ENCODE peak calls at places on chromosomes 16 and 17, in six cellular contexts. One of them, this sample, is unnamed.
A peak's percentile ranks its signal among the peaks of the same experiment; 100 is the strongest.

GRCh38 chr17:40321502-40322416 is 12.8 kb downstream of the RARA start:
- DNase-seq in Karpas-422: no peak
- DNase-seq in fibroblast of the conjunctiva: no peak
- DNase-seq in CD8-positive, alpha-beta T cell: peak; percentile 27
- DNase-seq in HTR-8/SVneo: no peak
- DNase-seq in HS-5: no peak
- DNase-seq in this sample: no peak

GRCh38 chr16:58509256-58510096 is 5.8 kb upstream of the SETD6 start:
- DNase-seq in fibroblast of the conjunctiva: no peak
- DNase-seq in HS-5: no peak
- DNase-seq in Karpas-422: no peak
- DNase-seq in CD8-positive, alpha-beta T cell: no peak
- DNase-seq in HTR-8/SVneo: no peak
- DNase-seq in this sample: no peak

GRCh38 chr16:70553175-70553574 is 29.6 kb downstream of the SF3B3 start:
- DNase-seq in CD8-positive, alpha-beta T cell: no peak
- DNase-seq in Karpas-422: no peak
- DNase-seq in HS-5: no peak
- DNase-seq in HTR-8/SVneo: no peak
- DNase-seq in fibroblast of the conjunctiva: no peak
- DNase-seq in this sample: no peak

GRCh38 chr17:9451919-9452318 is 123.7 kb downstream of the STX8 start:
- DNase-seq in fibroblast of the conjunctiva: no peak
- DNase-seq in Karpas-422: no peak
- DNase-seq in HS-5: no peak
- DNase-seq in CD8-positive, alpha-beta T cell: no peak
- DNase-seq in HTR-8/SVneo: no peak
- DNase-seq in this sample: no peak

GRCh38 chr17:27856676-27857429 is 36.3 kb downstream of the LYRM9 start:
- DNase-seq in fibroblast of the conjunctiva: no peak
- DNase-seq in HS-5: no peak
- DNase-seq in HTR-8/SVneo: no peak
- DNase-seq in CD8-positive, alpha-beta T cell: no peak
- DNase-seq in Karpas-422: no peak
- DNase-seq in this sample: no peak

GRCh38 chr17:45848868-45849535 is 4.3 kb downstream of the SPPL2C start:
- DNase-seq in HS-5: no peak
- DNase-seq in HTR-8/SVneo: no peak
- DNase-seq in CD8-positive, alpha-beta T cell: no peak
- DNase-seq in fibroblast of the conjunctiva: no peak
- DNase-seq in Karpas-422: no peak
- DNase-seq in this sample: no peak

GRCh38 chr17:65902831-65903549 is 288.9 kb downstream of the CEP112 start:
- DNase-seq in HS-5: no peak
- DNase-seq in fibroblast of the conjunctiva: no peak
- DNase-seq in CD8-positive, alpha-beta T cell: no peak
- DNase-seq in Karpas-422: no peak
- DNase-seq in HTR-8/SVneo: no peak
- DNase-seq in this sample: no peak

GRCh38 chr17:40548982-40549680 is 16.1 kb downstream of the CCR7 start:
- DNase-seq in HTR-8/SVneo: peak; percentile 67
- DNase-seq in fibroblast of the conjunctiva: peak; percentile 86
- DNase-seq in Karpas-422: no peak
- DNase-seq in CD8-positive, alpha-beta T cell: no peak
- DNase-seq in HS-5: no peak
- DNase-seq in this sample: no peak

GRCh38 chr17:32609085-32609484 is 122.3 kb downstream of the CDK5R1 start:
- DNase-seq in fibroblast of the conjunctiva: no peak
- DNase-seq in HTR-8/SVneo: peak; percentile 27
- DNase-seq in Karpas-422: peak; percentile 87
- DNase-seq in HS-5: no peak
- DNase-seq in CD8-positive, alpha-beta T cell: peak; percentile 71
- DNase-seq in this sample: peak; percentile 78

GRCh38 chr17:59853168-59853918 is 39.4 kb downstream of the TUBD1 start:
- DNase-seq in Karpas-422: peak; percentile 56
- DNase-seq in CD8-positive, alpha-beta T cell: peak; percentile 11
- DNase-seq in HTR-8/SVneo: peak; percentile 81
- DNase-seq in HS-5: peak; percentile 87
- DNase-seq in fibroblast of the conjunctiva: no peak
- DNase-seq in this sample: peak; percentile 95

GRCh38 chr16:2692251-2692947 is 10.1 kb downstream of the KCTD5 start:
- DNase-seq in Karpas-422: no peak
- DNase-seq in CD8-positive, alpha-beta T cell: no peak
- DNase-seq in HS-5: no peak
- DNase-seq in fibroblast of the conjunctiva: no peak
- DNase-seq in HTR-8/SVneo: no peak
- DNase-seq in this sample: no peak

GRCh38 chr16:56481468-56482112 is 30.2 kb downstream of the OGFOD1 start:
- DNase-seq in HS-5: no peak
- DNase-seq in HTR-8/SVneo: no peak
- DNase-seq in Karpas-422: no peak
- DNase-seq in CD8-positive, alpha-beta T cell: no peak
- DNase-seq in fibroblast of the conjunctiva: no peak
- DNase-seq in this sample: no peak

GRCh38 chr17:70310251-70310672 is 140.9 kb downstream of the KCNJ2 start:
- DNase-seq in CD8-positive, alpha-beta T cell: no peak
- DNase-seq in Karpas-422: no peak
- DNase-seq in HTR-8/SVneo: no peak
- DNase-seq in HS-5: no peak
- DNase-seq in fibroblast of the conjunctiva: no peak
- DNase-seq in this sample: no peak

GRCh38 chr17:29124135-29124930 is 55.9 kb downstream of the MYO18A start:
- DNase-seq in Karpas-422: peak; percentile 86
- DNase-seq in CD8-positive, alpha-beta T cell: peak; percentile 36
- DNase-seq in fibroblast of the conjunctiva: peak; percentile 73
- DNase-seq in HTR-8/SVneo: peak; percentile 83
- DNase-seq in HS-5: peak; percentile 46
- DNase-seq in this sample: peak; percentile 71

GRCh38 chr16:10121496-10121895 is 60.7 kb downstream of the GRIN2A start:
- DNase-seq in HTR-8/SVneo: no peak
- DNase-seq in fibroblast of the conjunctiva: no peak
- DNase-seq in Karpas-422: no peak
- DNase-seq in CD8-positive, alpha-beta T cell: no peak
- DNase-seq in HS-5: peak; percentile 61
- DNase-seq in this sample: no peak

GRCh38 chr16:48444574-48444973 is 59.4 kb upstream of the SIAH1 start:
- DNase-seq in fibroblast of the conjunctiva: peak; percentile 69
- DNase-seq in HTR-8/SVneo: peak; percentile 70
- DNase-seq in Karpas-422: no peak
- DNase-seq in CD8-positive, alpha-beta T cell: no peak
- DNase-seq in HS-5: peak; percentile 48
- DNase-seq in this sample: no peak

GRCh38 chr17:81429353-81429774 is 34.1 kb downstream of the BAHCC1 start:
- DNase-seq in HS-5: no peak
- DNase-seq in Karpas-422: no peak
- DNase-seq in fibroblast of the conjunctiva: peak; percentile 55
- DNase-seq in HTR-8/SVneo: no peak
- DNase-seq in CD8-positive, alpha-beta T cell: peak; percentile 26
- DNase-seq in this sample: no peak

GRCh38 chr16:76194621-76195015 is 82.6 kb upstream of the CNTNAP4 start:
- DNase-seq in Karpas-422: no peak
- DNase-seq in HTR-8/SVneo: no peak
- DNase-seq in fibroblast of the conjunctiva: peak; percentile 24
- DNase-seq in HS-5: no peak
- DNase-seq in CD8-positive, alpha-beta T cell: no peak
- DNase-seq in this sample: no peak

GRCh38 chr17:58336456-58337094 is 8.0 kb upstream of the TSPOAP1 start:
- DNase-seq in HTR-8/SVneo: no peak
- DNase-seq in CD8-positive, alpha-beta T cell: no peak
- DNase-seq in fibroblast of the conjunctiva: no peak
- DNase-seq in HS-5: no peak
- DNase-seq in Karpas-422: peak; percentile 76
- DNase-seq in this sample: peak; percentile 83

GRCh38 chr17:69605571-69605970 is 191.1 kb downstream of the MAP2K6 start:
- DNase-seq in Karpas-422: no peak
- DNase-seq in HS-5: no peak
- DNase-seq in CD8-positive, alpha-beta T cell: no peak
- DNase-seq in HTR-8/SVneo: no peak
- DNase-seq in fibroblast of the conjunctiva: no peak
- DNase-seq in this sample: no peak

GRCh38 chr17:13182450-13182849 is 164.6 kb upstream of the ELAC2 start:
- DNase-seq in Karpas-422: no peak
- DNase-seq in HS-5: no peak
- DNase-seq in HTR-8/SVneo: no peak
- DNase-seq in CD8-positive, alpha-beta T cell: no peak
- DNase-seq in fibroblast of the conjunctiva: no peak
- DNase-seq in this sample: no peak

GRCh38 chr17:82241926-82242697 is 13.3 kb downstream of the SLC16A3 start:
- DNase-seq in Karpas-422: no peak
- DNase-seq in CD8-positive, alpha-beta T cell: no peak
- DNase-seq in HTR-8/SVneo: no peak
- DNase-seq in HS-5: no peak
- DNase-seq in fibroblast of the conjunctiva: no peak
- DNase-seq in this sample: no peak

GRCh38 chr17:80916246-80916645 is 75.4 kb upstream of the CHMP6 start:
- DNase-seq in Karpas-422: no peak
- DNase-seq in fibroblast of the conjunctiva: no peak
- DNase-seq in HS-5: no peak
- DNase-seq in CD8-positive, alpha-beta T cell: no peak
- DNase-seq in HTR-8/SVneo: no peak
- DNase-seq in this sample: no peak

GRCh38 chr17:28524476-28525415 is 18.6 kb downstream of the FOXN1 start:
- DNase-seq in Karpas-422: no peak
- DNase-seq in fibroblast of the conjunctiva: no peak
- DNase-seq in CD8-positive, alpha-beta T cell: no peak
- DNase-seq in HTR-8/SVneo: peak; percentile 71
- DNase-seq in HS-5: peak; percentile 8
- DNase-seq in this sample: no peak

GRCh38 chr16:49461517-49461951 is 87.9 kb downstream of the C16orf78 start:
- DNase-seq in HS-5: no peak
- DNase-seq in Karpas-422: no peak
- DNase-seq in fibroblast of the conjunctiva: no peak
- DNase-seq in CD8-positive, alpha-beta T cell: peak; percentile 4
- DNase-seq in HTR-8/SVneo: no peak
- DNase-seq in this sample: no peak

GRCh38 chr16:66652661-66653060 is 43.9 kb downstream of the CMTM4 start:
- DNase-seq in Karpas-422: no peak
- DNase-seq in HS-5: no peak
- DNase-seq in HTR-8/SVneo: no peak
- DNase-seq in fibroblast of the conjunctiva: no peak
- DNase-seq in CD8-positive, alpha-beta T cell: no peak
- DNase-seq in this sample: no peak

This sample was measured in OCI-LY7.